ENCODE peak calls at places on chromosomes 16 and 17, in seven cellular contexts. V is AG10803, P is fibroblast of lung, A is mesenchymal stem cell, O is HL-60, S is HFF-Myc, H is AG04450. G is an unnamed sample.

GRCh38 chr17:34366051-34366450 is 3.0 kb upstream of the CCL1 start:
- DNase-seq in V (no peak), P (no peak), A (no peak), O (peak), S (no peak), H (no peak), G (peak)

GRCh38 chr16:1863681-1864460 is 8.1 kb downstream of the MEIOB start:
- DNase-seq in V (peak), P (peak), A (peak), O (no peak), S (no peak), H (no peak), G (peak)

GRCh38 chr17:5943991-5944390 is 126.2 kb upstream of the WSCD1 start:
- DNase-seq in V (no peak), P (no peak), A (no peak), O (no peak), S (no peak), H (no peak), G (no peak)

GRCh38 chr17:58337600-58338453 is 9.2 kb upstream of the TSPOAP1 start:
- DNase-seq in V (peak), P (peak), A (peak), O (peak), S (peak), H (peak), G (peak)

GRCh38 chr17:79451167-79451566 is 159.7 kb downstream of the RBFOX3 start:
- DNase-seq in V (no peak), P (no peak), A (no peak), O (no peak), S (no peak), H (no peak), G (no peak)

GRCh38 chr17:65163990-65164495 is 26.9 kb downstream of the RGS9 start:
- DNase-seq in V (peak), P (peak), A (peak), O (no peak), S (peak), H (no peak), G (peak)

GRCh38 chr17:39604911-39605491 is 2.7 kb downstream of the NEUROD2 start:
- DNase-seq in V (no peak), P (no peak), A (no peak), O (no peak), S (no peak), H (no peak), G (no peak)

GRCh38 chr17:21246698-21247097 is 6.5 kb downstream of the NATD1 start:
- DNase-seq in V (no peak), P (no peak), A (no peak), O (no peak), S (no peak), H (no peak), G (no peak)

GRCh38 chr17:67779098-67779672 is 46.1 kb upstream of the BPTF start:
- DNase-seq in V (peak), P (peak), A (peak), O (no peak), S (peak), H (no peak), G (peak)

GRCh38 chr16:73143681-73144370 is 95.9 kb upstream of the ZFHX3 start:
- DNase-seq in V (peak), P (no peak), A (no peak), O (no peak), S (no peak), H (no peak), G (no peak)

GRCh38 chr16:11255737-11256656 is at the start of gene SOCS1:
- DNase-seq in V (peak), P (peak), A (peak), O (peak), S (peak), H (peak), G (peak)

GRCh38 chr17:39772415-39772814 is 34.7 kb downstream of the GRB7 start:
- DNase-seq in V (no peak), P (no peak), A (no peak), O (no peak), S (no peak), H (no peak), G (peak)

GRCh38 chr16:68737046-68737729 is at the start of gene CDH1:
- DNase-seq in V (no peak), P (no peak), A (no peak), O (no peak), S (no peak), H (no peak), G (no peak)

GRCh38 chr17:40371261-40371929 is 6.9 kb upstream of the GJD3 start:
- DNase-seq in V (no peak), P (no peak), A (no peak), O (no peak), S (no peak), H (no peak), G (peak)

GRCh38 chr16:61792194-61792904 is 243.9 kb downstream of the CDH8 start:
- DNase-seq in V (peak), P (peak), A (peak), O (no peak), S (peak), H (no peak), G (no peak)

GRCh38 chr16:3085868-3086595 is 13.1 kb downstream of the ZSCAN10 start:
- DNase-seq in V (no peak), P (no peak), A (no peak), O (no peak), S (no peak), H (no peak), G (no peak)

GRCh38 chr16:3087836-3088235 is 11.3 kb downstream of the ZSCAN10 start:
- DNase-seq in V (no peak), P (no peak), A (no peak), O (no peak), S (no peak), H (no peak), G (no peak)

GRCh38 chr16:3088450-3088849 is 10.6 kb downstream of the ZSCAN10 start:
- DNase-seq in V (no peak), P (no peak), A (no peak), O (no peak), S (no peak), H (no peak), G (no peak)

GRCh38 chr16:3086596-3087242 is 12.4 kb downstream of the ZSCAN10 start:
- DNase-seq in V (no peak), P (no peak), A (no peak), O (no peak), S (no peak), H (no peak), G (peak)

GRCh38 chr16:3087243-3087791 is 11.8 kb downstream of the ZSCAN10 start:
- DNase-seq in V (no peak), P (no peak), A (no peak), O (no peak), S (no peak), H (no peak), G (peak)
- H3K4me3 ChIP-seq in V (no peak), P (no peak), A (no peak), O (no peak), S (no peak), H (no peak), G (peak)

GRCh38 chr17:44005527-44005864 is 1.1 kb downstream of the NAGS start:
- DNase-seq in V (no peak), P (no peak), A (no peak), O (no peak), S (no peak), H (no peak), G (no peak)

GRCh38 chr17:44004761-44005526 is 522 bp downstream of the NAGS start:
- DNase-seq in V (no peak), P (no peak), A (no peak), O (no peak), S (no peak), H (no peak), G (no peak)

GRCh38 chr17:44007346-44008204 is 3.2 kb downstream of the NAGS start:
- DNase-seq in V (no peak), P (peak), A (no peak), O (no peak), S (no peak), H (no peak), G (no peak)

GRCh38 chr17:44006581-44007345 is 2.3 kb downstream of the NAGS start:
- DNase-seq in V (peak), P (peak), A (peak), O (peak), S (peak), H (peak), G (peak)

GRCh38 chr17:44005865-44006580 is 1.6 kb downstream of the NAGS start:
- DNase-seq in V (no peak), P (no peak), A (peak), O (no peak), S (no peak), H (no peak), G (peak)
- H3K4me3 ChIP-seq in V (peak), P (peak), A (peak), O (peak), S (peak), H (peak), G (peak)

DNA sequence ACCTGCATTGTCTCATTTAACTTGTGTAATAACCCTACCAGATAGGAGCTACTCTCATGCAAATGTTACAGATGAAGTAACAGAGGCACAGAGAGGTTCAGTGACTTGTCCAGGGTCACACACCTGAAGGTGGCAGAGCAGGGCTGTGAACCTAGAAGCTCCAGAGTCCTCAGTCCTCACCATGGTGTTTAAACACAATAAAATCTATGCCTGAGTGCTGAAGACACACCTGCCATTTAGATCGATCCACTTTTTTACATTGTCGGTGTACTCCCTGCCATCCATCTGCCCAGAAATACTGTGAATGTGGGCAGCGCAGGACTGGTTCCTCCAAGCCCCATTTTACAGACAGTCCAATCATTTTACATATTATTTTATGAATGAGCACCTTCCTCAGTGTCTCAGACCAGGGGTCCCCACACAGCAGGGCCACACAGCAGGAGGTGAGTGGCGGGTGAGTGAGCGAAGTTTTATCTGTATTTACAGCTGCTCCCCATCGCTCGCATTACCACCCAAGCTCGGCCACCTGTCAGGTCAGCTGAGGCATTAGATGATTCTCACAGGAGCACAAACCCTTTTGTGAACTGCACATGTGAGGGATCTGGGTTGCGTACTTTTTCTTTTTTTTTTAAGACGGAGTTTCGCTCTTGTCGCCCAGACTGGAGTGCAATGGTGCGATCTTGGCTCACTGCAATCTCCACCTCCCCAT is 5.6 kb downstream of the IL4R start:
- DNase-seq in V (no peak), P (no peak), A (no peak), O (no peak), S (no peak), H (no peak), G (no peak)
- H3K4me3 ChIP-seq in V (no peak), P (no peak), A (no peak), O (no peak), S (no peak), H (no peak), G (no peak)

GRCh38 chr17:1764274-1764673 is 2.4 kb downstream of the SERPINF1 start:
- DNase-seq in V (peak), P (peak), A (peak), O (no peak), S (peak), H (peak), G (peak)
- H3K4me3 ChIP-seq in V (peak), P (no peak), A (peak), O (no peak), S (peak), H (peak), G (no peak)